ENCODE peak calls at places on chromosome 4, in six cellular contexts. U is naive thymus-derived CD4-positive, alpha-beta T cell; B is endothelial cell; J is Ammon's horn; E is NCI-H1105 treated with DMSO at 0.1 percent for 48 hours; G is midbrain. K is an unnamed sample.

GRCh38 chr4:183971938-183972490 is 66.9 kb downstream of the STOX2 start:
- DNase-seq in E (no peak), J (peak), U (no peak), G (peak), B (no peak), K (no peak)

GRCh38 chr4:105808459-105809041 is 86.7 kb upstream of the NPNT start:
- DNase-seq in E (no peak), J (peak), B (no peak), U (no peak), G (no peak), K (no peak)

GRCh38 chr4:118308306-118309030 is 44.3 kb downstream of the PRSS12 start:
- DNase-seq in J (no peak), U (no peak), B (no peak), G (no peak), E (no peak), K (no peak)

GRCh38 chr4:153467897-153468262 is 1.7 kb downstream of the TMEM131L start:
- DNase-seq in G (no peak), B (no peak), E (no peak), U (peak), J (no peak), K (no peak)

GRCh38 chr4:177108708-177109107 is 201.0 kb upstream of the NEIL3 start:
- DNase-seq in E (no peak), U (no peak), J (no peak), G (no peak), B (no peak), K (no peak)

GRCh38 chr4:114386637-114387233 is 211.9 kb upstream of the UGT8 start:
- DNase-seq in U (no peak), E (peak), G (peak), B (peak), J (peak), K (peak)

GRCh38 chr4:99612281-99612680 is 37.7 kb downstream of the MTTP start:
- DNase-seq in B (no peak), J (no peak), E (no peak), G (no peak), U (no peak), K (no peak)

GRCh38 chr4:3670521-3671519 is 95.4 kb upstream of the ADRA2C start:
- DNase-seq in U (no peak), J (no peak), B (no peak), G (no peak), E (no peak), K (no peak)

GRCh38 chr4:8736083-8736825 is 135.4 kb downstream of the HMX1 start:
- DNase-seq in J (no peak), B (no peak), G (no peak), E (no peak), U (no peak), K (no peak)

K was measured in neuronal stem cell.